ENCODE peak calls at places on chromosome X, in five cellular contexts. One of them, this sample, is unnamed.

GRCh38 chrX:139026406-139027200 is 315.1 kb upstream of the FGF13 start:
- DNase-seq in sigmoid colon: no peak
- DNase-seq in AG04450: no peak
- DNase-seq in epithelial cell of prostate: no peak
- DNase-seq in thoracic aorta: no peak
- DNase-seq in this sample: no peak

GRCh38 chrX:23694606-23695005 is 27.3 kb downstream of the PRDX4 start:
- DNase-seq in sigmoid colon: peak
- DNase-seq in AG04450: peak
- DNase-seq in epithelial cell of prostate: no peak
- DNase-seq in thoracic aorta: peak
- DNase-seq in this sample: no peak

GRCh38 chrX:92232182-92232581 is 453.0 kb downstream of the PCDH11X start:
- DNase-seq in sigmoid colon: no peak
- DNase-seq in AG04450: no peak
- DNase-seq in epithelial cell of prostate: no peak
- DNase-seq in thoracic aorta: no peak
- DNase-seq in this sample: no peak

GRCh38 chrX:77595848-77596247 is 148.7 kb downstream of the FGF16 start:
- DNase-seq in sigmoid colon: no peak
- DNase-seq in AG04450: no peak
- DNase-seq in epithelial cell of prostate: no peak
- DNase-seq in thoracic aorta: no peak
- DNase-seq in this sample: no peak

GRCh38 chrX:17473021-17473420 is 98.0 kb downstream of the NHS start:
- DNase-seq in sigmoid colon: no peak
- DNase-seq in AG04450: no peak
- DNase-seq in epithelial cell of prostate: no peak
- DNase-seq in thoracic aorta: no peak
- DNase-seq in this sample: no peak

GRCh38 chrX:123405231-123405630 is 221.2 kb downstream of the GRIA3 start:
- DNase-seq in sigmoid colon: no peak
- DNase-seq in AG04450: no peak
- DNase-seq in epithelial cell of prostate: no peak
- DNase-seq in thoracic aorta: no peak
- DNase-seq in this sample: no peak

GRCh38 chrX:18377802-18378201 is 23.3 kb upstream of the SCML2 start:
- DNase-seq in sigmoid colon: no peak
- DNase-seq in AG04450: no peak
- DNase-seq in epithelial cell of prostate: no peak
- DNase-seq in thoracic aorta: no peak
- DNase-seq in this sample: no peak

GRCh38 chrX:56766554-56767412 is 37.7 kb downstream of the NBDY start:
- DNase-seq in sigmoid colon: peak
- DNase-seq in AG04450: no peak
- DNase-seq in epithelial cell of prostate: no peak
- DNase-seq in thoracic aorta: no peak
- DNase-seq in this sample: no peak

GRCh38 chrX:9746148-9746880 is 19.3 kb downstream of the GPR143 start:
- DNase-seq in sigmoid colon: no peak
- DNase-seq in AG04450: no peak
- DNase-seq in epithelial cell of prostate: no peak
- DNase-seq in thoracic aorta: no peak
- DNase-seq in this sample: no peak

GRCh38 chrX:24282381-24283121 is 31.3 kb downstream of the SUPT20HL2 start:
- DNase-seq in sigmoid colon: peak
- DNase-seq in AG04450: no peak
- DNase-seq in epithelial cell of prostate: no peak
- DNase-seq in thoracic aorta: no peak
- DNase-seq in this sample: no peak

GRCh38 chrX:119758682-119759332 is 419 bp downstream of the SOWAHD start:
- DNase-seq in sigmoid colon: no peak
- DNase-seq in AG04450: no peak
- DNase-seq in epithelial cell of prostate: no peak
- DNase-seq in thoracic aorta: no peak
- DNase-seq in this sample: no peak

GRCh38 chrX:114675365-114675764 is 91.5 kb downstream of the HTR2C start:
- DNase-seq in sigmoid colon: no peak
- DNase-seq in AG04450: no peak
- DNase-seq in epithelial cell of prostate: no peak
- DNase-seq in thoracic aorta: no peak
- DNase-seq in this sample: no peak

GRCh38 chrX:9644335-9644734 is 121.3 kb downstream of the GPR143 start:
- DNase-seq in sigmoid colon: peak
- DNase-seq in AG04450: no peak
- DNase-seq in epithelial cell of prostate: no peak
- DNase-seq in thoracic aorta: no peak
- DNase-seq in this sample: no peak

GRCh38 chrX:24395775-24396174 is 35.3 kb downstream of the SUPT20HL1 start:
- DNase-seq in sigmoid colon: no peak
- DNase-seq in AG04450: peak
- DNase-seq in epithelial cell of prostate: no peak
- DNase-seq in thoracic aorta: no peak
- DNase-seq in this sample: peak

GRCh38 chrX:143634373-143634685 is 1.6 kb downstream of the SLITRK4 start:
- DNase-seq in sigmoid colon: no peak
- DNase-seq in AG04450: no peak
- DNase-seq in epithelial cell of prostate: no peak
- DNase-seq in thoracic aorta: no peak
- DNase-seq in this sample: no peak

GRCh38 chrX:45372151-45372550 is 171.5 kb upstream of the DIPK2B start:
- DNase-seq in sigmoid colon: no peak
- DNase-seq in AG04450: no peak
- DNase-seq in epithelial cell of prostate: no peak
- DNase-seq in thoracic aorta: no peak
- DNase-seq in this sample: no peak

GRCh38 chrX:40563784-40564183 is 17.0 kb upstream of the ATP6AP2 start:
- DNase-seq in sigmoid colon: no peak
- DNase-seq in AG04450: no peak
- DNase-seq in epithelial cell of prostate: no peak
- DNase-seq in thoracic aorta: no peak
- DNase-seq in this sample: no peak

GRCh38 chrX:115630204-115630603 is 69.2 kb downstream of the PLS3 start:
- DNase-seq in sigmoid colon: no peak
- DNase-seq in AG04450: no peak
- DNase-seq in epithelial cell of prostate: no peak
- DNase-seq in thoracic aorta: no peak
- DNase-seq in this sample: no peak

GRCh38 chrX:39859991-39860861 is 237.5 kb downstream of the BCOR start:
- DNase-seq in sigmoid colon: peak
- DNase-seq in AG04450: peak
- DNase-seq in epithelial cell of prostate: no peak
- DNase-seq in thoracic aorta: no peak
- DNase-seq in this sample: no peak

GRCh38 chrX:150219374-150220185 is 143.5 kb upstream of the MAMLD1 start:
- DNase-seq in sigmoid colon: no peak
- DNase-seq in AG04450: no peak
- DNase-seq in epithelial cell of prostate: no peak
- DNase-seq in thoracic aorta: no peak
- DNase-seq in this sample: no peak

GRCh38 chrX:154396948-154397887 is 959 bp upstream of the RPL10 start:
- DNase-seq in sigmoid colon: peak
- DNase-seq in AG04450: no peak
- DNase-seq in epithelial cell of prostate: no peak
- DNase-seq in thoracic aorta: no peak
- DNase-seq in this sample: peak

GRCh38 chrX:57899064-57899463 is 11.2 kb downstream of the ZXDA start:
- DNase-seq in sigmoid colon: no peak
- DNase-seq in AG04450: no peak
- DNase-seq in epithelial cell of prostate: no peak
- DNase-seq in thoracic aorta: no peak
- DNase-seq in this sample: no peak

GRCh38 chrX:84737471-84737871 is 235.2 kb upstream of the HDX start:
- DNase-seq in sigmoid colon: no peak
- DNase-seq in AG04450: no peak
- DNase-seq in epithelial cell of prostate: no peak
- DNase-seq in thoracic aorta: no peak
- DNase-seq in this sample: no peak

GRCh38 chrX:40207626-40208025 is 109.9 kb upstream of the BCOR start:
- DNase-seq in sigmoid colon: no peak
- DNase-seq in AG04450: no peak
- DNase-seq in epithelial cell of prostate: no peak
- DNase-seq in thoracic aorta: peak
- DNase-seq in this sample: no peak

DNA sequence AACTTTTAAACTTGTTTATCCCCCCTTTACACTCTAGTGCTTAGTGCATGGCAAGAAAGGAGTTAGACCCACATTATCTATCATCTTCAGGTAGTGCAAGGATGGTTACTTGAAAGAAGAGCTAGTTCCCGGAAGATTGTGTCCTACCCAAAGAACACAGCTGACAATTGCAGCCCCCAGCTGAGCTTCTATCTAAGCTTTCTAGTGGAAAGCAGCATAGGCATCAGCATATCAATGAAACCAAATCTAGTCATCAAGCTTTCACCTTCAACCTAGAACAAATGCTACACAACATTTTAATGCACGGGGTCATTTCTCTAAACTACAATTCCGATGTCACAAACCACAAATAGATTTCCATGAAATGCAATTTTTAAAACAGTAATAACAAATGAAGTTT is 88.9 kb upstream of the TFDP3 start:
- DNase-seq in sigmoid colon: no peak
- DNase-seq in AG04450: no peak
- DNase-seq in epithelial cell of prostate: no peak
- DNase-seq in thoracic aorta: no peak
- DNase-seq in this sample: no peak
- H3K27ac ChIP-seq in sigmoid colon: peak
- H3K27ac ChIP-seq in AG04450: no peak
- H3K27ac ChIP-seq in epithelial cell of prostate: no peak
- H3K27ac ChIP-seq in thoracic aorta: no peak
- H3K27ac ChIP-seq in this sample: no peak

GRCh38 chrX:103441878-103442535 is 65.7 kb downstream of the BEX3 start:
- DNase-seq in sigmoid colon: no peak
- DNase-seq in AG04450: no peak
- DNase-seq in epithelial cell of prostate: peak
- DNase-seq in thoracic aorta: no peak
- DNase-seq in this sample: peak

GRCh38 chrX:103442536-103442901 is 66.2 kb downstream of the BEX3 start:
- DNase-seq in sigmoid colon: no peak
- DNase-seq in AG04450: peak
- DNase-seq in epithelial cell of prostate: peak
- DNase-seq in thoracic aorta: no peak
- DNase-seq in this sample: no peak

DNA sequence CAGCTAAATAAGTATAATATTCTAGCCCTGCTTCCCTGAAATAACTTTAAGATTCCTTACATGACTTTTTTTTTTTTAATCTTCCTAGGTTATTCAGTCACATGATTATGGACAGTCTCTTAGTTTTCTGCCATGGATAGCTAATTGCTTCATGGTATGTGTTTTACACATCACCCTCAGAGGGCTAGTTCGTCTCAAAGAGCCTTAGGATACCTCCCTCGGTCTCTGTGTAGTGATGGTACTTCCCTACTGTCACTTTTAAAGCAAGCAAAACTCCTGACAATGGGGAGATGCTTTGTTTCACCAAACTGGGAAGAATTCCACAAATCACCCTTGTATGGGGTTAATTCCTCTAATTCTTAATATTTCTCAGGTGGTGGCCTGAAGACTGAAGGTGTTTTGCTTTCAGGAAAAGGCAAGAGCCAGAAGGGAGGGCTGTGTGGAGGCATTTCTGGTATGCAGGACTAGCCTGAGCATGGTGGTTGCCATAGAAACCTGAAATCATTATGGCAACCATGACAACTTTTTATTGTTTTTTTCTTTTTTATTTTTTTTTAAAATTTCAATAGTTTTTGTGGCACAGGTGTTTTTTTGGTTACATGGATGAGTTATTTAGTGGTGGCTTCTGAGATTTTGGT is 70.4 kb downstream of the BEX3 start:
- DNase-seq in sigmoid colon: no peak
- DNase-seq in AG04450: no peak
- DNase-seq in epithelial cell of prostate: no peak
- DNase-seq in thoracic aorta: no peak
- DNase-seq in this sample: peak
- H3K27ac ChIP-seq in sigmoid colon: no peak
- H3K27ac ChIP-seq in AG04450: no peak
- H3K27ac ChIP-seq in epithelial cell of prostate: peak
- H3K27ac ChIP-seq in thoracic aorta: no peak
- H3K27ac ChIP-seq in this sample: no peak

GRCh38 chrX:106791495-106791894 is 11.0 kb upstream of the TBC1D8B start:
- DNase-seq in sigmoid colon: no peak
- DNase-seq in AG04450: no peak
- DNase-seq in epithelial cell of prostate: no peak
- DNase-seq in thoracic aorta: no peak
- DNase-seq in this sample: no peak
- H3K27ac ChIP-seq in sigmoid colon: no peak
- H3K27ac ChIP-seq in AG04450: no peak
- H3K27ac ChIP-seq in epithelial cell of prostate: no peak
- H3K27ac ChIP-seq in thoracic aorta: no peak
- H3K27ac ChIP-seq in this sample: no peak

GRCh38 chrX:110402091-110402854 is 43.6 kb downstream of the RTL9 start:
- DNase-seq in sigmoid colon: peak
- DNase-seq in AG04450: no peak
- DNase-seq in epithelial cell of prostate: no peak
- DNase-seq in thoracic aorta: no peak
- DNase-seq in this sample: peak
- H3K27ac ChIP-seq in sigmoid colon: no peak
- H3K27ac ChIP-seq in AG04450: no peak
- H3K27ac ChIP-seq in epithelial cell of prostate: peak
- H3K27ac ChIP-seq in thoracic aorta: no peak
- H3K27ac ChIP-seq in this sample: peak

DNA sequence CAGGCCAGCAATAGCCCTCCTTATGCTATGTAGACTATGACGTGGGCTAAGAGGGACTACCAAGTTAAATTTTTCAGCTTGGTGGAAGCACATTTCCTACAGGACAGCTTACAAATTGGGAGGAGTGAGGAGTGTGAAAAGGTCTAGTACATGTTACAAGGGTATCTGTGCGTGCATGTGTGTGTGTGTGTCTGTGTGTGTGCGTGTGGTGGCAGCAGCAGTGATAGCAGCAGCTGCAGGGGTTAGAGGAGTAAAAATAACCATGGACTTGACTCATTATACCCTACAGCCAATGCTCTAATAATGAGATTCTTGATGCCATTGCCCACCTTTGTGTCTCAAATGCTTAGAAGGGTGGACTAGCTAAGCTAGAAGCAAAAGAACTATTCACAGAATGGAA is 88.6 kb downstream of the SLC9A7 start:
- DNase-seq in sigmoid colon: no peak
- DNase-seq in AG04450: no peak
- DNase-seq in epithelial cell of prostate: no peak
- DNase-seq in thoracic aorta: no peak
- DNase-seq in this sample: no peak
- H3K27ac ChIP-seq in sigmoid colon: no peak
- H3K27ac ChIP-seq in AG04450: no peak
- H3K27ac ChIP-seq in epithelial cell of prostate: no peak
- H3K27ac ChIP-seq in thoracic aorta: no peak
- H3K27ac ChIP-seq in this sample: no peak

GRCh38 chrX:391717-392691 is 5.3 kb upstream of the PPP2R3B start:
- DNase-seq in sigmoid colon: no peak
- DNase-seq in AG04450: no peak
- DNase-seq in epithelial cell of prostate: no peak
- DNase-seq in thoracic aorta: no peak
- DNase-seq in this sample: no peak
- H3K27ac ChIP-seq in sigmoid colon: no peak
- H3K27ac ChIP-seq in AG04450: no peak
- H3K27ac ChIP-seq in epithelial cell of prostate: no peak
- H3K27ac ChIP-seq in thoracic aorta: no peak
- H3K27ac ChIP-seq in this sample: no peak

This sample was measured in breast epithelium.